ENCODE peak calls at places on chromosome 13, in four cellular contexts. K, P, N and U are unnamed samples.

GRCh38 chr13:27481766-27482165 is 31.4 kb upstream of the MTIF3 start:
- DNase-seq in K (no peak), P (peak; percentile 40), N (peak; percentile 39), U (peak; percentile 56)

GRCh38 chr13:30355405-30355741 is 48.0 kb upstream of the KATNAL1 start:
- DNase-seq in K (no peak), P (no peak), N (no peak), U (no peak)

GRCh38 chr13:71875823-71876222 is 8.8 kb upstream of the DACH1 start:
- DNase-seq in K (no peak), P (no peak), N (no peak), U (no peak)

GRCh38 chr13:42660367-42660965 is 86.5 kb downstream of the TNFSF11 start:
- DNase-seq in K (no peak), P (peak; percentile 63), N (no peak), U (peak; percentile 55)

GRCh38 chr13:114151565-114152284 is 19.3 kb upstream of the RASA3 start:
- DNase-seq in K (no peak), P (peak; percentile 81), N (no peak), U (peak; percentile 40)

GRCh38 chr13:36673838-36674326 is at the start of gene SERTM1:
- DNase-seq in K (no peak), P (peak; percentile 30), N (no peak), U (peak; percentile 9)

GRCh38 chr13:100439247-100439955 is 149.2 kb downstream of the GGACT start:
- DNase-seq in K (no peak), P (no peak), N (no peak), U (no peak)

GRCh38 chr13:51707468-51707867 is 96.5 kb downstream of the DHRS12 start:
- DNase-seq in K (no peak), P (no peak), N (no peak), U (no peak)

GRCh38 chr13:66660013-66660804 is 569.9 kb downstream of the PCDH9 start:
- DNase-seq in K (no peak), P (peak; percentile 85), N (peak; percentile 62), U (peak; percentile 89)

GRCh38 chr13:40571338-40571737 is 95.1 kb downstream of the FOXO1 start:
- DNase-seq in K (no peak), P (no peak), N (no peak), U (no peak)

GRCh38 chr13:106129273-106129672 is 406.2 kb downstream of the EFNB2 start:
- DNase-seq in K (no peak), P (no peak), N (no peak), U (no peak)

GRCh38 chr13:99659234-99659633 is 158.0 kb downstream of the TM9SF2 start:
- DNase-seq in K (no peak), P (no peak), N (no peak), U (no peak)

GRCh38 chr13:58476176-58476575 is 844.6 kb downstream of the PCDH17 start:
- DNase-seq in K (no peak), P (no peak), N (no peak), U (no peak)

GRCh38 chr13:66887088-66887487 is 343.0 kb downstream of the PCDH9 start:
- DNase-seq in K (no peak), P (peak; percentile 41), N (no peak), U (peak; percentile 18)

GRCh38 chr13:95360464-95361097 is 59.3 kb upstream of the ABCC4 start:
- DNase-seq in K (no peak), P (peak; percentile 33), N (no peak), U (no peak)

GRCh38 chr13:40179421-40179820 is 487.0 kb downstream of the FOXO1 start:
- DNase-seq in K (no peak), P (no peak), N (no peak), U (no peak)

GRCh38 chr13:93226623-93227279 is at the start of gene GPC6:
- DNase-seq in K (no peak), P (peak; percentile 94), N (peak; percentile 91), U (peak; percentile 87)

GRCh38 chr13:84479656-84480055 is 597.4 kb upstream of the SLITRK1 start:
- DNase-seq in K (peak; percentile 52), P (peak; percentile 18), N (no peak), U (no peak)

GRCh38 chr13:94708031-94708571 is 4.2 kb downstream of the SOX21 start:
- DNase-seq in K (no peak), P (no peak), N (no peak), U (no peak)

GRCh38 chr13:98741741-98742435 is 10.6 kb downstream of the SLC15A1 start:
- DNase-seq in K (no peak), P (peak; percentile 11), N (no peak), U (no peak)

GRCh38 chr13:90197722-90198121 is 1149.8 kb upstream of the MIR17HG start:
- DNase-seq in K (no peak), P (peak; percentile 41), N (no peak), U (peak; percentile 35)

GRCh38 chr13:111604087-111604486 is 283.6 kb downstream of the TEX29 start:
- DNase-seq in K (no peak), P (no peak), N (no peak), U (no peak)

GRCh38 chr13:107568181-107568580 is 647.2 kb downstream of the LIG4 start:
- DNase-seq in K (no peak), P (no peak), N (no peak), U (no peak)

GRCh38 chr13:96652506-96652905 is 341.8 kb downstream of the OXGR1 start:
- DNase-seq in K (no peak), P (peak; percentile 67), N (no peak), U (no peak)

GRCh38 chr13:33775339-33776108 is 42.4 kb upstream of the RFC3 start:
- DNase-seq in K (no peak), P (no peak), N (no peak), U (peak; percentile 10)

GRCh38 chr13:32426191-32426980 is 1.5 kb downstream of the N4BP2L1 start:
- DNase-seq in K (no peak), P (no peak), N (no peak), U (peak; percentile 34)

GRCh38 chr13:28297341-28297740 is 159.0 kb downstream of the PAN3 start:
- DNase-seq in K (no peak), P (no peak), N (peak; percentile 42), U (no peak)

GRCh38 chr13:44814836-44815235 is 174.4 kb downstream of the NUFIP1 start:
- DNase-seq in K (no peak), P (no peak), N (no peak), U (no peak)

GRCh38 chr13:49869514-49869913 is 66.6 kb downstream of the SPRYD7 start:
- DNase-seq in K (no peak), P (peak; percentile 47), N (peak; percentile 40), U (peak; percentile 51)

GRCh38 chr13:76293751-76294150 is 592.5 kb downstream of the KCTD12 start:
- DNase-seq in K (no peak), P (peak; percentile 29), N (peak; percentile 17), U (peak; percentile 68)

GRCh38 chr13:107847406-107847805 is 367.9 kb downstream of the LIG4 start:
- DNase-seq in K (no peak), P (no peak), N (no peak), U (no peak)

GRCh38 chr13:40508767-40509342 is 157.6 kb downstream of the FOXO1 start:
- DNase-seq in K (no peak), P (no peak), N (no peak), U (no peak)

GRCh38 chr13:67792151-67792665 is 562.1 kb upstream of the PCDH9 start:
- DNase-seq in K (no peak), P (no peak), N (no peak), U (no peak)

GRCh38 chr13:44238011-44238421 is 135.6 kb upstream of the SERP2 start:
- DNase-seq in K (peak; percentile 25), P (peak; percentile 83), N (no peak), U (peak; percentile 70)

GRCh38 chr13:51585234-51585672 is 991 bp downstream of the WDFY2 start:
- DNase-seq in K (no peak), P (peak; percentile 28), N (peak; percentile 16), U (peak; percentile 40)

GRCh38 chr13:67932991-67933390 is 702.9 kb upstream of the PCDH9 start:
- DNase-seq in K (no peak), P (no peak), N (no peak), U (no peak)

GRCh38 chr13:77521194-77521593 is 14.3 kb upstream of the SCEL start:
- DNase-seq in K (no peak), P (peak; percentile 70), N (peak; percentile 83), U (peak; percentile 24)

GRCh38 chr13:112973577-112973951 is 4.5 kb downstream of the MCF2L start:
- DNase-seq in K (no peak), P (no peak), N (no peak), U (no peak)

GRCh38 chr13:109655206-109655600 is 131.2 kb downstream of the IRS2 start:
- DNase-seq in K (no peak), P (peak; percentile 87), N (no peak), U (peak; percentile 85)
- H3K4me3 ChIP-seq in K (no peak overlapping the region), P (no peak overlapping the region), N (no peak overlapping the region), U (no peak overlapping the region)

GRCh38 chr13:26133851-26134250 is 82.0 kb upstream of the SHISA2 start:
- DNase-seq in K (no peak), P (no peak), N (no peak), U (peak; percentile 15)
- TF ChIP-seq CTCF in K (no peak), P (no peak), N (no peak), U (no peak)

GRCh38 chr13:80740076-80740475 is 399.1 kb upstream of the SPRY2 start:
- DNase-seq in K (no peak), P (no peak), N (no peak), U (no peak)

GRCh38 chr13:80742027-80742426 is 401.1 kb upstream of the SPRY2 start:
- DNase-seq in K (no peak), P (peak; percentile 7), N (no peak), U (no peak)

DNA sequence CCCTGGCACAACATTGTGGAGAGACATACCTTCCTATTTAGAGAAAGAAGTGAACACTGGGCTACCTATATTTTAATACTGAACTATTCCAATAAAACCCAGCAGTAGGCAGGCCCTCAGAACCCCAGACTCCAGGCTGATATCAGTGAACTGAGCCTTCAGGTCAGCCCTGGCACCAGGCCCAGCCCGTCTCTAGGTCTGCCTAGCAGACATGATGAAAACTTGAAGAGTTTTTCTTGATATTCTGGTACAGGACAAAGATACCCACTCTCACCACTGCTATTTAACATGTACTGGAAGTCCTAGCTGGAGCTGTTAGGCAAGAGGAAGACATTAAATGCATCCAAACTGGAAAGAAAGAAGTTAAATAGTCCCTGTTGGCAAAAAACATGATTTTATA is 396.6 kb upstream of the SPRY2 start:
- DNase-seq in K (no peak), P (no peak), N (no peak), U (no peak)
- H3K4me3 ChIP-seq in K (no peak overlapping the region), P (no peak overlapping the region), N (no peak overlapping the region), U (no peak overlapping the region)

DNA sequence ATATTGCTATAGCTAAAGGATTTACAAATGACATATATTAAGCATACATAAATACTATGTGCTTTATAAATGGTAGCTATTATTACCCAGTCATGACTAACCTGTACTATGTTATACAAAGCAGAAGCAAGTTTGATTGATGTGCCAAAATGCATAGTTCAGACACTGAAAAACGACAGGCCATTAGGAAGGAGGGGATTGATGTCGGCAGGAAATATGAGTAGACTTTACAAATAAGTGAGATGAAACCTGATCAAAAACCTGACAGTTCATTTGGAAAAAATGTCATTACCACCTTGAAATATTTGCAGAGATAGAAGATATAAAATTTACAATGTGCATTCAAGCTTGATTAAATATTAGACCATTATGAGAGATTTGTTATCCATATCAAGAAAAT is 38.8 kb upstream of the TPP2 start:
- DNase-seq in K (no peak), P (no peak), N (no peak), U (no peak)
- TF ChIP-seq CTCF in K (no peak), P (no peak), N (no peak), U (no peak)